ENCODE peak calls at places on chromosomes 3 and 15, in five cellular contexts. B, O, A, Z and Q are unnamed samples.

GRCh38 chr3:53801319-53801718 is 44.9 kb downstream of the CHDH start:
- DNase-seq in B (no peak), O (no peak), A (no peak), Z (no peak), Q (no peak)

GRCh38 chr3:12143949-12144504 is 14.7 kb downstream of the TIMP4 start:
- DNase-seq in B (peak; percentile 64), O (peak; percentile 97), A (peak; percentile 12), Z (peak; percentile 81), Q (no peak)

GRCh38 chr3:186772886-186773417 is 10.4 kb upstream of the EIF4A2 start:
- DNase-seq in B (peak; percentile 65), O (no peak), A (no peak), Z (no peak), Q (no peak)

GRCh38 chr15:45611305-45611704 is 23.5 kb upstream of the SQOR start:
- DNase-seq in B (no peak), O (peak; percentile 42), A (no peak), Z (no peak), Q (no peak)

GRCh38 chr3:32994045-32994444 is 42.6 kb downstream of the CCR4 start:
- DNase-seq in B (no peak), O (no peak), A (no peak), Z (no peak), Q (no peak)

GRCh38 chr3:45032113-45032512 is 6.0 kb downstream of the CLEC3B start:
- DNase-seq in B (no peak), O (no peak), A (no peak), Z (no peak), Q (no peak)

GRCh38 chr15:42679285-42680141 is 57.4 kb downstream of the CDAN1 start:
- DNase-seq in B (no peak), O (peak; percentile 22), A (no peak), Z (no peak), Q (peak; percentile 86)

GRCh38 chr3:36695113-36695768 is 69.1 kb downstream of the DCLK3 start:
- DNase-seq in B (no peak), O (no peak), A (no peak), Z (no peak), Q (no peak)

GRCh38 chr3:18559323-18559972 is 134.3 kb upstream of the SATB1 start:
- DNase-seq in B (no peak), O (peak; percentile 25), A (no peak), Z (no peak), Q (peak; percentile 25)

GRCh38 chr3:31167666-31168065 is 273.2 kb upstream of the GADL1 start:
- DNase-seq in B (no peak), O (peak; percentile 8), A (no peak), Z (peak; percentile 2), Q (no peak)

GRCh38 chr3:12231481-12231880 is 57.4 kb upstream of the PPARG start:
- DNase-seq in B (no peak), O (peak; percentile 74), A (no peak), Z (peak; percentile 57), Q (no peak)

GRCh38 chr3:55160241-55160877 is 232.5 kb upstream of the LRTM1 start:
- DNase-seq in B (no peak), O (peak; percentile 100), A (peak; percentile 99), Z (peak; percentile 100), Q (no peak)

GRCh38 chr3:99879275-99879674 is 61.6 kb downstream of the CMSS1 start:
- DNase-seq in B (no peak), O (no peak), A (no peak), Z (no peak), Q (no peak)

GRCh38 chr3:99875573-99875924 is 57.9 kb downstream of the CMSS1 start:
- DNase-seq in B (no peak), O (peak; percentile 75), A (no peak), Z (peak; percentile 60), Q (no peak)

GRCh38 chr3:99875925-99876781 is 58.5 kb downstream of the CMSS1 start:
- DNase-seq in B (peak; percentile 73), O (peak; percentile 72), A (no peak), Z (peak; percentile 79), Q (no peak)

GRCh38 chr3:99878005-99878404 is 60.3 kb downstream of the CMSS1 start:
- DNase-seq in B (no peak), O (peak; percentile 94), A (no peak), Z (peak; percentile 88), Q (no peak)

DNA sequence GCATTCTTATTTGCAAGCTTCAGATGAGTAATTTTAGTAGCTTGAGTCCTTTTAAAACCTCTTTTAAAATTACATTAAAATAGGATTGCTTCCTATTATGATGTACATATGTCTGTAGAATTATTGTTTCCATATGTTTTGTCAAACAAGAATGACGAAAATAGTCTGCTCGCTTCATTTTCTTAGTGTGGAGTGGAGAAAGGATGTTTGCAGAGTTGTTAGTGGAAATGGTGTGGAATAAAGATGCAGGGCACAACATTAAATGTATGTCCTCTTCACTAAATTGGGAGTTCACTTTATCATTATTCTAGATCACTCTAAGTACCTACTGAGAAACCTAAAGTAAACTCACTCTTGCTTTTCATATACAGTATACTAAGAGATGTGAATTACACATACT is 59.5 kb downstream of the CMSS1 start:
- DNase-seq in B (no peak), O (no peak), A (no peak), Z (no peak), Q (no peak)
- H3K4me3 ChIP-seq in B (no peak overlapping the region), O (no peak overlapping the region), A (peak overlapping the region; percentile 79), Z (no peak overlapping the region), Q (no peak overlapping the region)

DNA sequence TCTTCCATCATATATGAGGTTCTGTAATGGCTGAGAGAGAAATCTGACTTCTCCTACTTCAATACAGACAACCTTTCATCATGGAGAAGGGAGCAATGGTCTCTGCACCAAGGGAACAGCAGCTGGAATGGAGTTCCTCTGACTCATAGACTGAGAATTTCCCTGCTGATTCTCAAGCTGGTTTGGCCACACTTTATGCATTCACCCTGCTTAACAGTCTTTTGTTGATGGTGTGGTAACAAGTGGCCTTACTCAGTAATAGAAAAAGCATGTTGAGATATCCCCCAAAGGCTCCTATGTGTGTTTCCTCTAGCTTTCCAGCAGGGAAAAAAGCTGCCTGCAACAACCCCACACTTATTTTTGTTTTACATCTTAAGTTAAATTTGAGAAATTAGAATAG is 138.1 kb downstream of the GREM1 start:
- DNase-seq in B (no peak), O (peak; percentile 99), A (peak; percentile 99), Z (peak; percentile 100), Q (no peak)
- TF ChIP-seq CTCF in B (no peak), O (no peak), A (peak; percentile 1), Z (peak; percentile 34), Q (no peak)

DNA sequence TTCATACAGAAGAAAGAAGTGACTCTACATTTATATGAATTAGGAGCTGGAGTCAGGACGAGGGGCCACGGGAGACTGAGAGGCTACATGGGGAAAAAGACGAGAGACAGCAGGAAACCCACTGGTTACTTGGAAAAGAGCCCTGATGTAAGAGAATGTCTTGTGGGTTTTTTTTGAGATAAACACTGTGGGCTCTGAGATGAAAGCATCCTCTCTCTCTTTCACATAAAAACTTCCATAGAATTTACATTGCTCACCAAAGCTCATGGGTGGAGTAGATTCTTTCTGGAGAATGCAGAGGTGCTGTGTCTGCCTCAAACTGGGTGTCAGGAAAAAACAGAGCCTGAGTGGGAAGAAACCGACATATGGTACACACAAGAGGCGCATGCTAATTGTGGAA is 115.3 kb upstream of the PDZRN3 start:
- DNase-seq in B (no peak), O (no peak), A (no peak), Z (peak; percentile 83), Q (no peak)
- H3K4me3 ChIP-seq in B (no peak overlapping the region), O (no peak overlapping the region), A (no peak overlapping the region), Z (no peak overlapping the region), Q (no peak overlapping the region)

GRCh38 chr3:40869939-40870338 is 329.4 kb upstream of the CTNNB1 start:
- DNase-seq in B (no peak), O (no peak), A (no peak), Z (no peak), Q (no peak)
- TF ChIP-seq CTCF in B (no peak), O (no peak), A (no peak), Z (no peak), Q (no peak)

DNA sequence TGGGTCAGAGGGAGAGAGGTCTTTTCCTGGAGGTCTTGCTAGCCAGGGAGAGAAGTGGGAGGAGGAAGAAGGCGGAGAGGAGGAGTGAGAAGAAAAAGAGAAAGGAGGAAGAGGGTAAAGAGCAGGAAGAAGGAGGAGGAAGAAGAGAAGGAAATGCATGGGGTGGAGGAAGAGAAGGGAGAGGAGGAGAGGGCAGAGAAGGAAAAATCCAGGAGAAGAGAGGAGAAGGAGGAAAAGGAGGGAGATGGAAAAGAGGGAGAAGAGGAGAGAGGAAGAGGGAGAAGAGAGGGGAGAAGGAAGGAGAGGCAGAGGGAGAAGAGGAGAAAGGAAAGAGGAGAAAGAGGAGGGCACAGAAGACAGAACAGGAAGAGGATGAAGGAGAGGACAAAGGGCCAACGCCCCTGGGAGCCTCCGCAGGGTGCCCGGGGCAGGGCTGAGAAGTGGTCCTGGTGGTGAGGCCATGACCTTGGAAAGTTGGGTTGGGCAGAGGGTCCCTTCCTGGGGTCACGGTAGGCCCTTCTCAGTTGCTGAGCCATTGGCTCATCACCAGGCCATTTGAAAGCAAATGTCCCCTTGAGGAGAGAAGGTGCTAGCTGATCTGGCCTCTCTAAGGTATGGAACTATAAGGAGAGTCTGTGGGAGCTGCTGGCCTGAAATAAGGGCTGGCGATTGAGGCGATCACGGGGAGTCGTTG is 1.2 kb upstream of the SEMA3F start:
- DNase-seq in B (no peak), O (no peak), A (no peak), Z (no peak), Q (no peak)
- H3K4me3 ChIP-seq in B (peak overlapping the region; percentile 47), O (no peak overlapping the region), A (no peak overlapping the region), Z (no peak overlapping the region), Q (peak overlapping the region; percentile 62)

GRCh38 chr15:84934942-84935729 is 46.5 kb upstream of the PDE8A start:
- DNase-seq in B (no peak), O (no peak), A (no peak), Z (no peak), Q (no peak)

GRCh38 chr15:84938726-84939125 is 42.9 kb upstream of the PDE8A start:
- DNase-seq in B (no peak), O (no peak), A (no peak), Z (no peak), Q (no peak)

GRCh38 chr15:84942456-84942855 is 39.2 kb upstream of the PDE8A start:
- DNase-seq in B (no peak), O (no peak), A (no peak), Z (no peak), Q (no peak)

GRCh38 chr15:84940399-84940798 is 41.3 kb upstream of the PDE8A start:
- DNase-seq in B (no peak), O (no peak), A (no peak), Z (no peak), Q (no peak)

GRCh38 chr15:84937144-84937543 is 44.5 kb upstream of the PDE8A start:
- DNase-seq in B (no peak), O (peak; percentile 30), A (no peak), Z (peak; percentile 16), Q (no peak)
- TF ChIP-seq CTCF in B (no peak), O (no peak), A (no peak), Z (no peak), Q (no peak)

GRCh38 chr3:8766148-8766547 is 3.3 kb downstream of the OXTR start:
- DNase-seq in B (no peak), O (no peak), A (no peak), Z (no peak), Q (no peak)
- H3K4me3 ChIP-seq in B (no peak overlapping the region), O (no peak overlapping the region), A (peak overlapping the region; percentile 78), Z (no peak overlapping the region), Q (no peak overlapping the region)